ENCODE peak calls at places on chromosomes 4 and X, in four cellular contexts. F is PC-3; Q is dorsolateral prefrontal cortex; S is CD4-positive, alpha-beta memory T cell. E is an unnamed sample.

GRCh38 chr4:111174331-111174730 is 551.5 kb upstream of the PITX2 start:
- DNase-seq in Q (no peak), F (peak; percentile 6), S (no peak), E (no peak)

GRCh38 chr4:2787230-2788100 is 5.4 kb upstream of the SH3BP2 start:
- DNase-seq in Q (no peak), F (no peak), S (peak; percentile 50), E (no peak)

GRCh38 chrX:861335-861890 is 230.8 kb downstream of the SHOX start:
- DNase-seq in F (no peak), S (no peak), Q (no peak), E (no peak)

GRCh38 chr4:14743601-14744000 is 258.7 kb upstream of the CPEB2 start:
- DNase-seq in Q (no peak), S (no peak), F (no peak), E (no peak)

GRCh38 chr4:140703463-140703862 is 52.7 kb downstream of the TBC1D9 start:
- DNase-seq in S (no peak), Q (no peak), F (no peak), E (no peak)

GRCh38 chr4:44257461-44257860 is 191.1 kb downstream of the KCTD8 start:
- DNase-seq in S (no peak), Q (no peak), F (no peak), E (no peak)

GRCh38 chr4:73075832-73076231 is 6.3 kb upstream of the COX18 start:
- DNase-seq in Q (no peak), F (no peak), S (no peak), E (no peak)

GRCh38 chr4:151865327-151865726 is 104.5 kb upstream of the GATB start:
- DNase-seq in F (no peak), Q (peak; percentile 54), S (no peak), E (no peak)

GRCh38 chr4:104494822-104495559 is at the start of gene CXXC4:
- DNase-seq in F (no peak), Q (peak; percentile 70), S (peak; percentile 38), E (no peak)

GRCh38 chrX:107978707-107979307 is 3.4 kb downstream of the TEX13B start:
- DNase-seq in S (no peak), Q (no peak), F (peak; percentile 66), E (no peak)

GRCh38 chr4:8440491-8441311 is at the start of the genes ACOX3 and TRMT44:
- DNase-seq in Q (peak; percentile 85), S (peak; percentile 95), F (peak; percentile 88), E (peak; percentile 67)

GRCh38 chr4:8441499-8442091 is 1.0 kb downstream of the TRMT44 start:
- DNase-seq in Q (no peak), S (no peak), F (peak; percentile 4), E (no peak)

GRCh38 chr4:8439168-8439567 is 1.4 kb downstream of the ACOX3 start:
- DNase-seq in S (no peak), Q (no peak), F (peak; percentile 47), E (peak; percentile 27)

GRCh38 chr4:8439914-8440490 is 521 bp downstream of the ACOX3 start:
- DNase-seq in F (no peak), S (no peak), Q (no peak), E (no peak)

DNA sequence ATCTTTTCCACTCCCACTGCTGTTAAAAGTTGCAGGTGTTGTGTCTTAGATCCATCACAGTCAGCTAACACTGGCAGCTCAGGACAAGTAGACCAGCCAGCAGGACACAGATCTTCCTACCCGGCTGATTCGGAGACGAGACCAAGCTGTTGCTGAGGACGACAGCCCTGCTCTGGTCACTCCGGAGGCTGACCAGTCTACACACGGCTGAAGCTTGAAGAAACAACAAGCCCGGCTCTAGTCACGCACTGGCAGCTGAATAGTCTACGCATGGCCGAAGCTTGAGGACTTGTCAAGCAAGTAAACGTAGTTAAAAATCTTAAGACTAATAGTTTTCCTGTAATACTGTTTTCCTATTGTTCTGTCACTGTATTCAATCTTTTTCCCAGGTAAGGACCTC is 1.8 kb downstream of the ACOX3 start:
- DNase-seq in Q (no peak), F (no peak), S (no peak), E (no peak)
- H3K27ac ChIP-seq in Q (peak overlapping the region; percentile 41), F (no peak overlapping the region), S (no peak overlapping the region), E (peak overlapping the region; percentile 99)

GRCh38 chrX:72125331-72126047 is 6.2 kb downstream of the RTL5 start:
- DNase-seq in Q (no peak), F (no peak), S (no peak), E (no peak)
- H3K27ac ChIP-seq in Q (no peak overlapping the region), F (no peak overlapping the region), S (peak overlapping the region; percentile 15), E (no peak overlapping the region)

DNA sequence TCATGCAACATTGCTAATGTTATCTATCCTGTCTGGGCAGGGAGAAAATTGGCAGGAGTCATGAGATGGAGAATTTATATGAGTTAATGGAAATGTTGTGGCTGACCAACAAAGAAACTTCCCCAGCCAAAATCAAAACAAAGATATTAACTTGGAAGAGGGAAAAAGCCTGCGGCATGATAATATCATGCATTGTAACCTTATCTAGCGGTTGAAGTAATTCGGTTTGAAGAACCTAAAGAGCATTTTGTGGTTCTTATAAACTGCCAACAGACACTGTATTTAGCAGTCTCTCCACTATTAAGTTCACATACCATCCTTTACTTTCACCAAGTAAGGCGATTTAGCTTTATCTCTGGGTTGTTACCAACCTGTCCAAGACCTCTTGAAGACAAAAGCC is 42.3 kb downstream of the DKK2 start:
- DNase-seq in F (no peak), S (no peak), Q (no peak), E (no peak)
- H3K27ac ChIP-seq in F (no peak overlapping the region), S (no peak overlapping the region), Q (no peak overlapping the region), E (no peak overlapping the region)

DNA sequence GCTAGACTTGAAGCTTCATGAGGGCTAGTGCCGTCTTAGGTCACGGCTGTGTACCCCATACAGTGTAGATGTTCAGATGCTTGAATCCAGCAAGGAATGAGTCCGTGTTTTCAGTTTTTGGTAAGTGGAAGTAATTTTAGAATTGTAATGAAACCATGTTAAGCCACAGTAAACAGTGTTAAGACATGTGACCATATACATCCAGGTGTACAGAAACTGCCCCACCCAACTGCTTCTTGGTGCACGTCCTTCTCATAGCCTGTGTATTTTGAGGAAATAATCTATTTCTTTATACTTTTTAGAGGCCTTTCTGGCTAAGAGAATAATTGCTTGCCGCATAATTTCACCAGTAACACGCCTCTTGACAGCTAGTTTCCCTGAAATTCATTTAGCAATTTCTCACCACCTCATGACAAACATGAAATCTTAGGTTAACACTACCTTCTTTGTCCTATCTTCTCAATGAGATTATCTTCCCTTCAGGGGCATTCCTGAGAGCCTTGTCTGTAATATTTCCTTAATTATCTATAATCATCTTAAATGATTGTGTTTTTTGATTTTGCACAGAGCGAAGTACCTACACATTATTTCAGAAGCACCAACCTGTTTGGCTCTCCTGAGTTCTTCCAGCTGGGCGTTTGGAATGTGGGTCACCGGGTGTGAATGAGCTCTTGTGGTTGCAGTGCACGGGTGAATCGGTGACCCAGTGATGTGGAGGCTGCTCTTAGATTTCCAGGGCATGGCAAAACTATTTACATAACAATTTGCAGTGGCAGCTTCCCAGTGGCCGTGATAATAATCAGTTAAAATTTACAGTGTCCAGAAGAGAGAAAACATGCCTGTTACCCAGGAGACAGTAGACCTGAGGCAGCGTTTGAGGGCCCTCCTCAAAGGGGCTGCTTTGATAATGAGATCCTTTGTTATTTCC is 50.2 kb upstream of the TADA2B start:
- DNase-seq in F (peak; percentile 38), Q (no peak), S (no peak), E (peak; percentile 58)
- H3K27ac ChIP-seq in F (peak overlapping the region; percentile 81), Q (no peak overlapping the region), S (no peak overlapping the region), E (peak overlapping the region; percentile 98)

DNA sequence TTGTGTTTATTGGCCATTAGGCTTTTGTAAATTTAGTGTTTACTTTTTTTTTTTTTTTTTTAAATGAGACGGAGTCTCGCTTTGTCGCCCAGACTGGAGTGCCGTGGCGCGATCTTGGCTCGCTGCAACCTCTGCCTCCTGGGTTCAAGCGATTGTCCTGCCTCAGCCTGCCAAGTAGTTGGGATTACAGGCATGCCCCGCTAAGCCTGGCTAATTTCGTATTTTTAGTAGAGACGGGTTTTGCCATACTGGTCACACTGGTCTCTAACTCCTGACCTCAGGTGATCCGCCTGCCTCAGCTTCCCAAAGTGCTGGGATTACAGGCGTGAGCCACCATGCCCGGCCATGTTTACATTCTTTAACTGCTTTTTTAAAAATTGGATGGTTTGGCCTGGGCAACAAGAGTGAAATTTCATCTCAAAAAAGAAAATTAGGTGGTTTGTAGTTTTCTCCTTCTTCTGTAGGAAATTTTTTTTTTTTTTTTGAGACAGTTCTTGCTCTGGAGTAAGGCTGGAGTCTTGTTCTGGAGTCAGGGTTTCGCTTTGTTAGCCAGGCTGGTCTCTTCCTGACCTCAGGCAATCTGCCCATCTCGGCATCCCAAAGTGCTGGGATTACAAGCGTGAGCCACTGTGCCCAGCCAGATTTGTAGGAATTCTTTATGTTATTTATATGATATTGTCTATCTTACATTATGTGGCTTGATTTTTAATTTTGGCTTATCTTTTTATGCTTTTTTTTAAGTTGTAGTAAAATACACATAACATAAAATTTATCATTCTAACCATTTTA is 15.1 kb downstream of the UBE2K start:
- DNase-seq in F (no peak), S (no peak), Q (no peak), E (no peak)
- H3K27ac ChIP-seq in F (no peak overlapping the region), S (no peak overlapping the region), Q (no peak overlapping the region), E (peak overlapping the region; percentile 38)

E was measured in epithelial cell of prostate.